ENCODE peak calls at places on chromosomes 7 and 10, in five cellular contexts. One of them, this sample, is unnamed.

GRCh38 chr10:86979977-86980448 is 11.7 kb downstream of the ADIRF start:
- DNase-seq in hepatocyte: peak; percentile 5
- DNase-seq in right lobe of liver: no peak
- DNase-seq in A549: peak; percentile 43
- DNase-seq in prostate gland: no peak
- DNase-seq in this sample: no peak

GRCh38 chr7:132084776-132085388 is 491.4 kb downstream of the PLXNA4 start:
- DNase-seq in hepatocyte: no peak
- DNase-seq in right lobe of liver: peak; percentile 52
- DNase-seq in A549: peak; percentile 26
- DNase-seq in prostate gland: no peak
- DNase-seq in this sample: no peak

GRCh38 chr10:89706011-89706410 is 4.6 kb downstream of the KIF20B start:
- DNase-seq in hepatocyte: no peak
- DNase-seq in right lobe of liver: no peak
- DNase-seq in A549: no peak
- DNase-seq in prostate gland: no peak
- DNase-seq in this sample: no peak

GRCh38 chr10:113425596-113425995 is 127.3 kb upstream of the HABP2 start:
- DNase-seq in hepatocyte: no peak
- DNase-seq in right lobe of liver: no peak
- DNase-seq in A549: peak; percentile 62
- DNase-seq in prostate gland: no peak
- DNase-seq in this sample: no peak

GRCh38 chr10:101397140-101397539 is 43.2 kb downstream of the BTRC start:
- DNase-seq in hepatocyte: peak; percentile 47
- DNase-seq in right lobe of liver: no peak
- DNase-seq in A549: peak; percentile 62
- DNase-seq in prostate gland: no peak
- DNase-seq in this sample: no peak

GRCh38 chr10:117005454-117006055 is 568 bp upstream of the SHTN1 start:
- DNase-seq in hepatocyte: peak; percentile 52
- DNase-seq in right lobe of liver: peak; percentile 90
- DNase-seq in A549: peak; percentile 74
- DNase-seq in prostate gland: peak; percentile 15
- DNase-seq in this sample: no peak

GRCh38 chr10:86341361-86341811 is 25.2 kb downstream of the GRID1 start:
- DNase-seq in hepatocyte: no peak
- DNase-seq in right lobe of liver: peak; percentile 30
- DNase-seq in A549: no peak
- DNase-seq in prostate gland: no peak
- DNase-seq in this sample: no peak

GRCh38 chr7:113307147-113307546 is 188.8 kb upstream of the SMIM30 start:
- DNase-seq in hepatocyte: no peak
- DNase-seq in right lobe of liver: no peak
- DNase-seq in A549: no peak
- DNase-seq in prostate gland: no peak
- DNase-seq in this sample: no peak

GRCh38 chr10:110522365-110522988 is 24.8 kb downstream of the DUSP5 start:
- DNase-seq in hepatocyte: no peak
- DNase-seq in right lobe of liver: no peak
- DNase-seq in A549: no peak
- DNase-seq in prostate gland: no peak
- DNase-seq in this sample: no peak

GRCh38 chr7:49866910-49867309 is 93.5 kb downstream of the VWC2 start:
- DNase-seq in hepatocyte: no peak
- DNase-seq in right lobe of liver: no peak
- DNase-seq in A549: no peak
- DNase-seq in prostate gland: no peak
- DNase-seq in this sample: no peak

GRCh38 chr7:34425631-34426384 is 232.2 kb upstream of the NPSR1 start:
- DNase-seq in hepatocyte: no peak
- DNase-seq in right lobe of liver: no peak
- DNase-seq in A549: no peak
- DNase-seq in prostate gland: no peak
- DNase-seq in this sample: no peak

GRCh38 chr10:102714621-102715455 is at the start of gene SFXN2:
- DNase-seq in hepatocyte: peak; percentile 55
- DNase-seq in right lobe of liver: peak; percentile 79
- DNase-seq in A549: no peak
- DNase-seq in prostate gland: peak; percentile 51
- DNase-seq in this sample: peak; percentile 55

GRCh38 chr10:1202343-1202742 is 146.2 kb downstream of the WDR37 start:
- DNase-seq in hepatocyte: no peak
- DNase-seq in right lobe of liver: no peak
- DNase-seq in A549: no peak
- DNase-seq in prostate gland: no peak
- DNase-seq in this sample: no peak

GRCh38 chr7:65453631-65454030 is 80.0 kb downstream of the ZNF92 start:
- DNase-seq in hepatocyte: no peak
- DNase-seq in right lobe of liver: no peak
- DNase-seq in A549: no peak
- DNase-seq in prostate gland: no peak
- DNase-seq in this sample: no peak

GRCh38 chr7:65459438-65459837 is 85.8 kb downstream of the ZNF92 start:
- DNase-seq in hepatocyte: no peak
- DNase-seq in right lobe of liver: no peak
- DNase-seq in A549: no peak
- DNase-seq in prostate gland: no peak
- DNase-seq in this sample: no peak

GRCh38 chr7:65449505-65449852 is 75.8 kb downstream of the ZNF92 start:
- DNase-seq in hepatocyte: no peak
- DNase-seq in right lobe of liver: no peak
- DNase-seq in A549: no peak
- DNase-seq in prostate gland: peak; percentile 10
- DNase-seq in this sample: no peak

GRCh38 chr7:65457705-65458104 is 84.0 kb downstream of the ZNF92 start:
- DNase-seq in hepatocyte: no peak
- DNase-seq in right lobe of liver: no peak
- DNase-seq in A549: no peak
- DNase-seq in prostate gland: no peak
- DNase-seq in this sample: no peak

DNA sequence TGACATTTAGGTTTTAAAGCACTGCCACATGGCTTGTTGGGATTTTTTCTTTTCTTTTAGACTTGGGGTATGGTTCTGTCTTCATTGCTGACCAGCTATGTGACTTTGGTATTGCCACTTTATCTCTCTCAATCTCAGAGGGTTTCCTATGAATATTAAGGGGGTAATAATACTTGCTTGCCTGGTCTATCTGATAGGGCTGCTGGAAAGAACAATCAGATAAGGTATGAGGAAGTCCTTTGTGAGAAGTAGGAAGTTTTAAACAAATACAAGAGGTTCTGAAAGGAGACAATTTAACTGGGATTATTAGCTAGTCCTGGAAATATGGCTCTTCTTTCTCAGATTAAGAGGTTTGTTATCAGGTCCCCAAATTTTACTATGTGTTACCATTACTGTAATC is 80.8 kb downstream of the ZNF92 start:
- DNase-seq in hepatocyte: no peak
- DNase-seq in right lobe of liver: no peak
- DNase-seq in A549: no peak
- DNase-seq in prostate gland: no peak
- DNase-seq in this sample: no peak
- H3K4me1 ChIP-seq in hepatocyte: no peaks in the 10 kb centered on the region
- H3K4me1 ChIP-seq in right lobe of liver: no peaks in the 10 kb centered on the region
- H3K4me1 ChIP-seq in A549: no peaks in the 10 kb centered on the region
- H3K4me1 ChIP-seq in prostate gland: no peaks in the 10 kb centered on the region
- H3K4me1 ChIP-seq in this sample: no peaks in the 10 kb centered on the region

DNA sequence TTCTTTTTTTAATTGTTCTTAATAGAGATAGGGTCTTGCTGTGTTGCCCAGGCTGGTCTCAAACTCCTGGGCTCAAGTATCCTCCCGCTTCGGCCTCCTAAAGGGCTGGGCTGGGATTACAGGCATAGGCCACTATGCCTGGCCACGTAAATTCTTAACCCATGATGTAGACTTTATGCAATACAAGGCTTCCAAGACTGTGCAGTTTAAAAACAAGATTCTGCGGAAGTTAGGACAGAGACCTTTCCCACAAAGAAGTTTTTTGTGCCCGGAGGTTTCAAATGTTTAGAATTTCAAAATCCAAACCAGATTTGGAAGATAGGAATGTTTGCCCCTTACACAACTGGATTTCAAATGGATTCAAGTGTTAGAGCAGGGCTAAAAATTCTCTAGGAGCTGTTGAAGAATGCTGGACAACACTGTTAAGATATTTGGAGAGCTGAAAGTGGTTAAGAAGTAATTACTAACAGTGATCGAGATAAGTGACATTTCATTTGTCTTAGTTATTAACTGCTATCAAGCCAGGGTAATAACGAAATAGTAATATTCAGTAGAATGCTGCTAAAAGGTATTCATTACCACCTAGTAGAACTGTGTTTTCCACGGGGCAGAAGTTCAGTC is 7.4 kb downstream of the APBB1IP start:
- DNase-seq in hepatocyte: no peak
- DNase-seq in right lobe of liver: no peak
- DNase-seq in A549: no peak
- DNase-seq in prostate gland: no peak
- DNase-seq in this sample: no peak
- TF ChIP-seq CTCF in hepatocyte: no peak
- TF ChIP-seq CTCF in right lobe of liver: no peak
- TF ChIP-seq CTCF in A549: no peak
- TF ChIP-seq CTCF in prostate gland: no peak
- TF ChIP-seq CTCF in this sample: no peak

GRCh38 chr7:22325671-22326070 is 31.3 kb downstream of the RAPGEF5 start:
- DNase-seq in hepatocyte: no peak
- DNase-seq in right lobe of liver: no peak
- DNase-seq in A549: no peak
- DNase-seq in prostate gland: no peak
- DNase-seq in this sample: no peak
- H3K4me1 ChIP-seq in hepatocyte: peaks cover 6% of the 10 kb centered on the region
- H3K4me1 ChIP-seq in right lobe of liver: no peaks in the 10 kb centered on the region
- H3K4me1 ChIP-seq in A549: no peaks in the 10 kb centered on the region
- H3K4me1 ChIP-seq in prostate gland: no peaks in the 10 kb centered on the region
- H3K4me1 ChIP-seq in this sample: no peaks in the 10 kb centered on the region

GRCh38 chr7:144515430-144515829 is 111.9 kb upstream of the NOBOX start:
- DNase-seq in hepatocyte: no peak
- DNase-seq in right lobe of liver: no peak
- DNase-seq in A549: no peak
- DNase-seq in prostate gland: no peak
- DNase-seq in this sample: no peak

GRCh38 chr7:144508702-144509101 is 105.2 kb upstream of the NOBOX start:
- DNase-seq in hepatocyte: no peak
- DNase-seq in right lobe of liver: no peak
- DNase-seq in A549: no peak
- DNase-seq in prostate gland: no peak
- DNase-seq in this sample: no peak

GRCh38 chr7:144516729-144517128 is 113.2 kb upstream of the NOBOX start:
- DNase-seq in hepatocyte: no peak
- DNase-seq in right lobe of liver: no peak
- DNase-seq in A549: no peak
- DNase-seq in prostate gland: no peak
- DNase-seq in this sample: no peak

GRCh38 chr7:144517762-144518161 is 114.3 kb upstream of the NOBOX start:
- DNase-seq in hepatocyte: no peak
- DNase-seq in right lobe of liver: no peak
- DNase-seq in A549: no peak
- DNase-seq in prostate gland: no peak
- DNase-seq in this sample: no peak

DNA sequence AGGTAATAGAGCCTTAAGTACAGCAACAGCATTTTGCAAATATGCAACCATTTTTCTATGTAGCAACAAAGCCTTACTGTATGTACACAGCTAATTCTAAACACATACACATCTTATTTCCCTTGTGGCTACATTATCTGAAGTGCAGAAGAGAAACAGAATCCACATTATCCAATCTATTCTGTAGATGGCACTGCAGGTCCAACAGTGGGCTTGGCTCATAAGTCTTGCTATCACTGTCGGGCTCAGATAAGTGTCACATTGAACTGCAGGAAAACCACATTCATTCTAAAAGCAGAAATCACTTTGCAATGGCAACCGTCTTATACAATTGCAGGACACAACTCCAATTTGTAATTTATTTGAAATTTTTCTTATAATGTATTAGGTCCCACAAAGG is 109.8 kb upstream of the NOBOX start:
- DNase-seq in hepatocyte: peak; percentile 35
- DNase-seq in right lobe of liver: no peak
- DNase-seq in A549: peak; percentile 31
- DNase-seq in prostate gland: no peak
- DNase-seq in this sample: no peak
- TF ChIP-seq CTCF in hepatocyte: peak; percentile 57
- TF ChIP-seq CTCF in right lobe of liver: peak; percentile 24
- TF ChIP-seq CTCF in A549: peak; percentile 22
- TF ChIP-seq CTCF in prostate gland: no peak
- TF ChIP-seq CTCF in this sample: no peak

This sample was measured in lung.